ENCODE peak calls at places on chromosomes 7 and 10, in ten cellular contexts. A is HFF-Myc, V is hepatocyte, C is GM12865, Y is uterus, U is Peyer's patch, W is suprapubic skin, J is keratinocyte, K is endothelial cell, S is left ventricle myocardium inferior. Q is an unnamed sample.

GRCh38 chr10:21315321-21316220 is 209.9 kb downstream of the SKIDA1 start:
- DNase-seq in A (peak), V (peak), C (peak), Y (peak), U (no peak), W (no peak), J (peak), K (no peak), S (peak), Q (no peak)

GRCh38 chr10:126022841-126023240 is 126.5 kb downstream of the FANK1 start:
- DNase-seq in A (no peak), V (no peak), C (no peak), Y (no peak), U (no peak), W (no peak), J (no peak), K (no peak), S (no peak), Q (no peak)

GRCh38 chr7:132019718-132020117 is 463.3 kb upstream of the PODXL start:
- DNase-seq in A (no peak), V (no peak), C (no peak), Y (no peak), U (no peak), W (no peak), J (no peak), K (no peak), S (no peak), Q (no peak)

GRCh38 chr7:50661345-50662058 is 96.3 kb upstream of the DDC start:
- DNase-seq in A (no peak), V (no peak), C (peak), Y (no peak), U (peak), W (no peak), J (no peak), K (no peak), S (no peak), Q (peak)

GRCh38 chr10:11107953-11108352 is 90.3 kb downstream of the CELF2 start:
- DNase-seq in A (no peak), V (no peak), C (no peak), Y (no peak), U (no peak), W (no peak), J (no peak), K (no peak), S (no peak), Q (no peak)

GRCh38 chr7:714251-714671 is 12.2 kb upstream of the DNAAF5 start:
- DNase-seq in A (no peak), V (peak), C (no peak), Y (no peak), U (peak), W (no peak), J (no peak), K (no peak), S (no peak), Q (no peak)

GRCh38 chr7:110835209-110835608 is 255.7 kb upstream of the LRRN3 start:
- DNase-seq in A (no peak), V (peak), C (no peak), Y (no peak), U (no peak), W (no peak), J (no peak), K (no peak), S (no peak), Q (no peak)

GRCh38 chr7:17033245-17033644 is 151.5 kb upstream of the AGR3 start:
- DNase-seq in A (no peak), V (no peak), C (no peak), Y (no peak), U (no peak), W (no peak), J (no peak), K (no peak), S (no peak), Q (no peak)

GRCh38 chr7:55177589-55178261 is 158.9 kb downstream of the EGFR start:
- DNase-seq in A (no peak), V (no peak), C (no peak), Y (no peak), U (no peak), W (no peak), J (no peak), K (no peak), S (peak), Q (no peak)

GRCh38 chr7:34080513-34080912 is 175.2 kb downstream of the BMPER start:
- DNase-seq in A (no peak), V (no peak), C (no peak), Y (no peak), U (no peak), W (no peak), J (no peak), K (no peak), S (no peak), Q (no peak)

GRCh38 chr7:66869660-66870450 is 51.2 kb upstream of the TMEM248 start:
- DNase-seq in A (no peak), V (no peak), C (no peak), Y (no peak), U (no peak), W (no peak), J (no peak), K (no peak), S (no peak), Q (no peak)

GRCh38 chr7:140673063-140673769 is 471 bp downstream of the ADCK2 start:
- DNase-seq in A (no peak), V (peak), C (peak), Y (peak), U (peak), W (peak), J (no peak), K (peak), S (peak), Q (peak)

GRCh38 chr7:32179567-32179966 is 109.4 kb upstream of the PDE1C start:
- DNase-seq in A (no peak), V (no peak), C (no peak), Y (no peak), U (no peak), W (no peak), J (no peak), K (no peak), S (no peak), Q (no peak)

GRCh38 chr10:90846746-90847145 is 11.1 kb downstream of the HTR7 start:
- DNase-seq in A (no peak), V (no peak), C (no peak), Y (no peak), U (no peak), W (no peak), J (no peak), K (no peak), S (no peak), Q (no peak)

GRCh38 chr7:4242706-4243105 is 439.4 kb upstream of the FOXK1 start:
- DNase-seq in A (no peak), V (no peak), C (no peak), Y (no peak), U (no peak), W (no peak), J (no peak), K (no peak), S (no peak), Q (no peak)

GRCh38 chr7:91826377-91826776 is 54.1 kb downstream of the MTERF1 start:
- DNase-seq in A (no peak), V (no peak), C (no peak), Y (no peak), U (no peak), W (no peak), J (no peak), K (no peak), S (no peak), Q (no peak)

GRCh38 chr7:66735850-66736249 is 4.7 kb upstream of the RABGEF1 start:
- DNase-seq in A (no peak), V (no peak), C (no peak), Y (no peak), U (no peak), W (no peak), J (no peak), K (no peak), S (no peak), Q (no peak)

GRCh38 chr10:59799421-59799820 is 46.2 kb upstream of the MRLN start:
- DNase-seq in A (no peak), V (no peak), C (no peak), Y (no peak), U (no peak), W (no peak), J (no peak), K (no peak), S (no peak), Q (no peak)

GRCh38 chr7:117164578-117164977 is 158.3 kb downstream of the WNT2 start:
- DNase-seq in A (no peak), V (no peak), C (no peak), Y (no peak), U (no peak), W (no peak), J (no peak), K (no peak), S (no peak), Q (no peak)

GRCh38 chr10:135601-136464 is 578 bp downstream of the ZMYND11 start:
- DNase-seq in A (no peak), V (peak), C (peak), Y (peak), U (peak), W (peak), J (no peak), K (peak), S (peak), Q (peak)

GRCh38 chr10:3107426-3107961 is 40.1 kb downstream of the PFKP start:
- DNase-seq in A (no peak), V (no peak), C (no peak), Y (peak), U (peak), W (peak), J (peak), K (no peak), S (peak), Q (no peak)

GRCh38 chr7:100546868-100547800 is 8.1 kb downstream of the AGFG2 start:
- DNase-seq in A (no peak), V (no peak), C (peak), Y (no peak), U (no peak), W (no peak), J (no peak), K (no peak), S (no peak), Q (peak)

GRCh38 chr7:151051108-151051507 is 2.8 kb downstream of the ASIC3 start:
- DNase-seq in A (no peak), V (peak), C (peak), Y (no peak), U (peak), W (no peak), J (no peak), K (peak), S (peak), Q (peak)

GRCh38 chr7:129707910-129708490 is 96.5 kb downstream of the NRF1 start:
- DNase-seq in A (no peak), V (no peak), C (no peak), Y (no peak), U (no peak), W (no peak), J (no peak), K (no peak), S (no peak), Q (no peak)

GRCh38 chr7:40876604-40877003 is 741.8 kb downstream of the SUGCT start:
- DNase-seq in A (no peak), V (no peak), C (no peak), Y (no peak), U (no peak), W (no peak), J (no peak), K (no peak), S (no peak), Q (no peak)

GRCh38 chr7:116259821-116260440 is 49.6 kb downstream of the TES start:
- DNase-seq in A (peak), V (no peak), C (no peak), Y (no peak), U (no peak), W (no peak), J (peak), K (no peak), S (no peak), Q (no peak)

GRCh38 chr7:22333680-22334141 is 23.2 kb downstream of the RAPGEF5 start:
- DNase-seq in A (no peak), V (no peak), C (no peak), Y (no peak), U (no peak), W (no peak), J (no peak), K (no peak), S (no peak), Q (no peak)

GRCh38 chr10:13820591-13821377 is 234.0 kb downstream of the PRPF18 start:
- DNase-seq in A (no peak), V (no peak), C (no peak), Y (no peak), U (no peak), W (no peak), J (no peak), K (peak), S (peak), Q (no peak)

GRCh38 chr10:27481486-27481885 is 22.6 kb upstream of the RAB18 start:
- DNase-seq in A (no peak), V (no peak), C (no peak), Y (no peak), U (no peak), W (no peak), J (no peak), K (no peak), S (no peak), Q (no peak)

GRCh38 chr7:135811513-135811912 is 62.9 kb upstream of the FAM180A start:
- DNase-seq in A (no peak), V (no peak), C (no peak), Y (no peak), U (no peak), W (no peak), J (no peak), K (no peak), S (no peak), Q (no peak)

GRCh38 chr7:20508109-20508508 is 107.4 kb upstream of the ABCB5 start:
- DNase-seq in A (no peak), V (no peak), C (no peak), Y (no peak), U (no peak), W (no peak), J (no peak), K (no peak), S (no peak), Q (no peak)

GRCh38 chr10:1600861-1601260 is 136.5 kb downstream of the ADARB2 start:
- DNase-seq in A (no peak), V (no peak), C (peak), Y (no peak), U (peak), W (no peak), J (peak), K (no peak), S (no peak), Q (no peak)

GRCh38 chr10:123402021-123402420 is 247.8 kb downstream of the BUB3 start:
- DNase-seq in A (no peak), V (no peak), C (peak), Y (no peak), U (no peak), W (no peak), J (no peak), K (no peak), S (no peak), Q (no peak)

GRCh38 chr10:60362461-60362860 is 27.2 kb downstream of the ANK3 start:
- DNase-seq in A (no peak), V (no peak), C (no peak), Y (no peak), U (no peak), W (no peak), J (no peak), K (no peak), S (no peak), Q (no peak)

GRCh38 chr10:129511758-129512157 is 44.7 kb downstream of the MGMT start:
- DNase-seq in A (no peak), V (no peak), C (no peak), Y (no peak), U (no peak), W (no peak), J (no peak), K (no peak), S (no peak), Q (no peak)

GRCh38 chr10:86786368-86786767 is 29.9 kb downstream of the BMPR1A start:
- DNase-seq in A (no peak), V (no peak), C (no peak), Y (no peak), U (no peak), W (no peak), J (no peak), K (no peak), S (no peak), Q (no peak)

GRCh38 chr7:28029036-28029435 is 151.6 kb downstream of the JAZF1 start:
- DNase-seq in A (no peak), V (no peak), C (no peak), Y (no peak), U (no peak), W (no peak), J (no peak), K (no peak), S (no peak), Q (no peak)

GRCh38 chr10:33008499-33009243 is 50.6 kb upstream of the ITGB1 start:
- DNase-seq in A (peak), V (peak), C (peak), Y (peak), U (peak), W (no peak), J (peak), K (peak), S (no peak), Q (peak)

GRCh38 chr10:101783736-101784118 is 481 bp upstream of the NPM3 start:
- DNase-seq in A (no peak), V (no peak), C (no peak), Y (no peak), U (peak), W (no peak), J (no peak), K (no peak), S (no peak), Q (no peak)

DNA sequence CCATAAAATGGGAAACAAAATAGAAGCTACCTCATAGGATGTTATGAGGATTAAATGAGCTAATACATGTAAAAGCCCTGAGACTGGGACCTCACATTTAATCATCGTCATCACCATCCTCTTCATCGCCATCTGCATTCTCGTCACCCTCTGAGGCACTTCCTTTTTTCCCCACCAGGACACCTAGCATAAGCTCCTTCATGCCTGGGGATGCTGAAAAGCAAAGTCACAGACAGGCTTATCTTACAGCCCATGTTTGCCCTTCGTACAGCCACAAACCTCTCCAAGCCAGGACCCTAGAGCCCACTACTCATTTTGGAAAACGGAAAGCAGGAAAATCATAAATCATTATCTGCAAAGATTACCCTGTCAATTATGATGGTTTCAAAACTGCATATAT is 249.6 kb downstream of the GPAM start:
- DNase-seq in A (no peak), V (no peak), C (no peak), Y (no peak), U (no peak), W (no peak), J (no peak), K (no peak), S (no peak), Q (no peak)
- TF ChIP-seq CTCF in A (no peak), V (no peak), C (no peak), Y (no peak), U (no peak), W (no peak), J (no peak), K (peak), S (no peak), Q (no peak)

DNA sequence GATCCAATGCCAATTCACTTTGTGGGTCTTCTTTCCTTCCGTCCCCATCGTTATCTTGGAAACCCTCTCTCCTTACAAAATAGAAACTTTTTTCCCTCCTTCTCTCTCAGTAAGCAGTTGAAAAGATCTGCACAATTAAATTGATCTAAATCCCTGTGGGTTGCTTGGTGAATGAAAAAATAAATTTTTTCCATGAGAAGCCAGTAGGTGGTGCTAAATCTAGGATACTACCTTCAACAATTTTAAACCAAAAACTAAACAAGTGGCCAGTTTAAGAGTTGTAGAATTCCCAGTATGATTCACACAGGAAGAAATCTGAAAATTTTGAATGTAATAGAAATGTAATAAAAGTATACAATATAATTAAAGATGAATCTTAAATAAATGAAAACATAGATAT is 990.3 kb upstream of the ZNF722 start:
- DNase-seq in A (no peak), V (no peak), C (no peak), Y (no peak), U (no peak), W (no peak), J (no peak), K (no peak), S (no peak), Q (no peak)
- TF ChIP-seq CTCF in A (no peak), V (no peak), C (no peak), Y (no peak), U (no peak), W (no peak), J (peak), K (peak), S (no peak), Q (peak)

DNA sequence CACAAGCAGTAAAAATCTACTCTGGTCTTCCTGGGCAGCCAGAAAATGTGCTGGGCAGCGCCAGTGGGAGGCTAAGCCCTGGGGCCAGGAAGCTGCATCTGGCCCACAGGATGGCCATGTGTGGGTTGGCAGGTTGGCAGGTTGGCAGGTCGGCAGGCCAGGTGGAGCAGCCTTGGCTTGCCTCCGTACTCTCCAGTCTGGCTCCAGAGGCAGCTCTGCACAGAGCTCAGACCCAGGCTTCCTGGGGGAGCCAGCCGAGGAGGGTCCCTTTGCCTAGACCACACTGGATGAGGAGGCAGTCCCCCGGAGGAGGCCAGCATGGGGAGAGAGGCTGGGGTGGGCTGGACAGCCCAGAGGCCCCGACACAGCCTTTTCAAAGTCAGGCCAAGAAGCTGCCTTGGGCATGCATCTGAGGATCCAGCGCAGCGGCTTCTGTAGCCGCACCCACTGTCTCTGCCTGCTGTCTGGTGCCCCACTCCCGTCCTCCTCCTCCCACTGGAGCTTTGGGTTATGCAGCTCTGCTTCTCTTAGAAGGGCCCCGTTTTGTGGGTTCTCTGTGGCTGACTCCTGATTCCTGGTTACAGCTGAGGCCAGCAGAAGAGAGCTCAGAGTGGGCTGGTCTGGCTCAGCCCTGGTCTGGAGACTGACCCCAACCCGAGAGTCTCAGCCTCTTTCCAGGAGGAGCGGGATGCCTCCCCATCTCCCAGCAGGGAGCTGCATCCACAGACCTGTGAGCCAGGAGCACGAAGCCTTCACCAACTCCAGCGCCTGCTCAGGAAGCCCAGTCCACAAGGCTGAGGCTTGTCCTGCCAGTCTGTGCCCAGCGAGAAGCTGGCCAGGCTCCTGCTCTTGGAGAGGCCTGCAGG is 44.6 kb downstream of the CFAP46 start:
- DNase-seq in A (no peak), V (no peak), C (no peak), Y (peak), U (peak), W (peak), J (no peak), K (no peak), S (no peak), Q (no peak)
- TF ChIP-seq CTCF in A (no peak), V (no peak), C (no peak), Y (no peak), U (no peak), W (no peak), J (no peak), K (no peak), S (no peak), Q (no peak)

DNA sequence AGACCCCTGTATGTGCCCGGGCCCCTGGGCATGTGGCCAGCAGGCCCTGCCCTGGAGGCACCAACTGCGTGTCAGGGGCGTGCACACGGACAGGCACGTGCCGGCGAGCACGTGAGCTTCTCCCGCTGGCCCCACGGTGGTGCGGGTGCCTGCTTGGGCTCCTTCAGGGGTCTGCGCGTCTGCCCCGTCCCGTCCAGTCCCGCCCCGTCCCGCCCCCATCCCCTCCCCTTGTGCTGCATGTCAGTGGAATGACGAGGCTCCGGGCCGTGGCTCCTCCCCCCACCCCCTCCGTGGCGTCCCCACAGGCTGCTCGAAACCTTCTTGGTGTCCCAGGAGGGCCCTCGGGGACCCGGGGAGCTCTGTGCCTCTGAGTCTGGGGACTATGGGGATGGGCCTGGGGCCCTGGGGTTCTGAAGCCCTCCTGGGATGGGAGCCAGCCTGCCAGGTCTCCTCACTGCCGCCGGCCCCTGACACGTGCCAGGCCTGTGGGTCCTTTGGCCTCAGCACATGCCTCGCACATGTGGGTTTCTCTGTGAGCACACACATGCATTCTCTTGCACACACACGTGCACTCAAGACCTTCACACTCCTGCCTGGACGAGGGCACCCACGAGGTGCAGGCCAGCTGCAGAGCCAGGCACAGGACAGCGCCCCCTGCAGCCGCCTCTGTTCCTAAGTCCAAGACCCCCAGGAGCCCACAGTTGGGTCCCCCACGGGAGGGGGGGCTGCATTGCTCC is 27.5 kb upstream of the AMZ1 start:
- DNase-seq in A (no peak), V (no peak), C (no peak), Y (no peak), U (no peak), W (peak), J (no peak), K (no peak), S (no peak), Q (peak)
- TF ChIP-seq CTCF in A (peak), V (peak), C (no peak), Y (no peak), U (no peak), W (no peak), J (peak), K (peak), S (no peak), Q (peak)

Q was measured in activated CD8-positive, alpha-beta T cell treated with anti-CD3 and anti-CD28 coated beads for 36 hours.